ENCODE peak calls at places on chromosomes 11 and 22, in nine cellular contexts. H is GM12864, E is T-helper 1 cell, F is GOT3, Q is left kidney, I is NCI-H510A treated with DMSO at 0.1 percent for 48 hours, X is activated T-helper 1 cell treated with Interleukin-2 at 50 U/mL for 16 hours, W is substantia nigra, M is GM12892. D is an unnamed sample.

GRCh38 chr11:135008001-135008405 is 596.0 kb upstream of the B3GAT1 start:
- DNase-seq in I (no peak), F (no peak), Q (peak), X (no peak), E (no peak), H (no peak), W (peak), M (no peak), D (peak)

GRCh38 chr11:130689222-130689908 is 226.9 kb downstream of the SNX19 start:
- DNase-seq in I (no peak), F (no peak), W (no peak), X (no peak), Q (no peak), M (no peak), E (no peak), H (no peak), D (no peak)

GRCh38 chr11:9875862-9876261 is 212.0 kb downstream of the SWAP70 start:
- DNase-seq in W (no peak), E (no peak), M (no peak), F (no peak), Q (peak), H (no peak), X (no peak), I (no peak), D (no peak)

GRCh38 chr11:62671604-62672528 is at the start of the genes LBHD1 and UQCC3:
- DNase-seq in I (peak), H (peak), X (peak), E (peak), Q (peak), M (peak), W (peak), F (peak), D (peak)

GRCh38 chr22:49889071-49889470 is 29.2 kb downstream of the ALG12 start:
- DNase-seq in M (no peak), Q (no peak), F (no peak), E (no peak), X (no peak), I (no peak), W (peak), H (no peak), D (no peak)

GRCh38 chr11:61071208-61071681 is 31.0 kb upstream of the CD5 start:
- DNase-seq in Q (no peak), F (no peak), W (no peak), H (no peak), I (no peak), X (peak), E (peak), M (peak), D (no peak)

GRCh38 chr22:44313385-44314006 is 745 bp upstream of the SHISAL1 start:
- DNase-seq in F (no peak), Q (no peak), X (no peak), M (no peak), I (no peak), H (no peak), E (no peak), W (no peak), D (no peak)

GRCh38 chr22:30054764-30055069 is 25.5 kb upstream of the HORMAD2 start:
- DNase-seq in Q (peak), X (no peak), I (no peak), H (no peak), E (no peak), M (no peak), F (no peak), W (no peak), D (no peak)

GRCh38 chr11:19675397-19675796 is 37.2 kb upstream of the NAV2 start:
- DNase-seq in I (no peak), E (no peak), W (no peak), M (no peak), Q (no peak), H (no peak), F (no peak), X (no peak), D (no peak)

GRCh38 chr11:46392421-46393230 is 1.1 kb upstream of the CHRM4 start:
- DNase-seq in I (no peak), F (peak), M (peak), E (peak), W (peak), Q (peak), X (peak), H (no peak), D (peak)

GRCh38 chr22:29129644-29130201 is 56.9 kb downstream of the KREMEN1 start:
- DNase-seq in F (no peak), I (peak), X (no peak), Q (no peak), W (no peak), E (no peak), M (no peak), H (no peak), D (no peak)

GRCh38 chr11:118057424-118058145 is 19.3 kb upstream of the TMPRSS4 start:
- DNase-seq in Q (no peak), M (no peak), F (no peak), E (no peak), X (no peak), W (no peak), H (no peak), I (no peak), D (no peak)

GRCh38 chr11:43555811-43556210 is 124.7 kb upstream of the HSD17B12 start:
- DNase-seq in Q (peak), E (no peak), H (no peak), F (no peak), I (no peak), X (no peak), W (peak), M (no peak), D (no peak)

GRCh38 chr11:86145439-86146156 is 76.7 kb upstream of the PICALM start:
- DNase-seq in I (no peak), M (no peak), W (no peak), H (no peak), E (no peak), Q (peak), X (no peak), F (no peak), D (no peak)

GRCh38 chr22:25380141-25380747 is 160.8 kb downstream of the CRYBB2 start:
- DNase-seq in H (no peak), Q (no peak), M (no peak), X (no peak), I (no peak), E (no peak), F (no peak), W (no peak), D (no peak)

GRCh38 chr11:126282742-126283591 is at the start of gene TIRAP:
- DNase-seq in I (peak), M (peak), E (peak), F (no peak), X (peak), Q (peak), W (peak), H (no peak), D (peak)

GRCh38 chr11:92688416-92688815 is 281.0 kb upstream of the MTNR1B start:
- DNase-seq in X (no peak), I (no peak), F (no peak), W (no peak), Q (no peak), E (no peak), M (no peak), H (no peak), D (no peak)

GRCh38 chr22:50529416-50530279 is at the start of gene TYMP:
- DNase-seq in F (no peak), Q (peak), I (no peak), W (no peak), E (peak), H (no peak), X (peak), M (peak), D (no peak)

GRCh38 chr11:2569321-2569721 is 124.5 kb downstream of the KCNQ1 start:
- DNase-seq in H (no peak), F (no peak), X (no peak), Q (no peak), E (no peak), W (no peak), M (no peak), I (no peak), D (no peak)

GRCh38 chr11:83292709-83293435 is 6.7 kb upstream of the CCDC90B start:
- DNase-seq in I (peak), H (peak), M (no peak), X (no peak), Q (peak), F (no peak), E (peak), W (peak), D (peak)

GRCh38 chr11:86621854-86622253 is 50.6 kb downstream of the ME3 start:
- DNase-seq in W (no peak), F (no peak), X (no peak), E (no peak), M (no peak), I (peak), Q (no peak), H (no peak), D (no peak)

GRCh38 chr11:97611345-97611744 is 1221.5 kb downstream of the JRKL start:
- DNase-seq in F (no peak), X (no peak), W (no peak), I (no peak), Q (no peak), M (no peak), E (no peak), H (no peak), D (no peak)

GRCh38 chr11:57781529-57781943 is 19.9 kb downstream of the CTNND1 start:
- DNase-seq in W (no peak), F (no peak), E (no peak), M (no peak), X (no peak), H (no peak), I (peak), Q (peak), D (peak)

GRCh38 chr11:79179087-79179486 is 261.7 kb downstream of the TENM4 start:
- DNase-seq in F (no peak), E (no peak), X (no peak), W (no peak), I (no peak), M (no peak), Q (no peak), H (no peak), D (no peak)

GRCh38 chr11:125924384-125925007 is 20.2 kb downstream of the DDX25 start:
- DNase-seq in E (no peak), W (no peak), M (no peak), X (no peak), Q (no peak), F (no peak), I (no peak), H (no peak), D (no peak)

GRCh38 chr22:38740754-38741153 is 15.0 kb downstream of the SUN2 start:
- DNase-seq in E (no peak), H (no peak), F (no peak), I (no peak), X (no peak), Q (no peak), W (peak), M (no peak), D (no peak)

GRCh38 chr22:42645341-42645937 is 3.8 kb downstream of the CYB5R3 start:
- DNase-seq in M (no peak), W (no peak), H (no peak), E (no peak), Q (no peak), I (no peak), F (no peak), X (no peak), D (no peak)

D was measured in mesendoderm.